ENCODE peak calls at places on chromosomes 11 and 22, in nine cellular contexts. One of them, this sample, is unnamed. For H3K4me1, the result is how much of the 10 kb centered on the place peaks cover.

GRCh38 chr22:23800297-23801237 is 13.8 kb downstream of the SMARCB1 start:
- DNase-seq in endodermal cell: peak
- DNase-seq in BE2C: no peak
- DNase-seq in SJSA1: no peak
- DNase-seq in HAP-1: no peak
- DNase-seq in mucosa of descending colon: no peak
- DNase-seq in PC-9: no peak
- DNase-seq in NT2/D1: no peak
- DNase-seq in mesendoderm: no peak
- DNase-seq in this sample: no peak

GRCh38 chr11:86292912-86293606 is 9.0 kb upstream of the HIKESHI start:
- DNase-seq in endodermal cell: no peak
- DNase-seq in BE2C: no peak
- DNase-seq in SJSA1: no peak
- DNase-seq in HAP-1: no peak
- DNase-seq in mucosa of descending colon: no peak
- DNase-seq in PC-9: no peak
- DNase-seq in NT2/D1: no peak
- DNase-seq in mesendoderm: no peak
- DNase-seq in this sample: no peak

GRCh38 chr11:12506502-12506921 is 129.1 kb downstream of the PARVA start:
- DNase-seq in endodermal cell: no peak
- DNase-seq in BE2C: no peak
- DNase-seq in SJSA1: no peak
- DNase-seq in HAP-1: no peak
- DNase-seq in mucosa of descending colon: no peak
- DNase-seq in PC-9: no peak
- DNase-seq in NT2/D1: no peak
- DNase-seq in mesendoderm: no peak
- DNase-seq in this sample: no peak

GRCh38 chr11:61961570-61962212 is 5.7 kb downstream of the FTH1 start:
- DNase-seq in endodermal cell: peak
- DNase-seq in BE2C: no peak
- DNase-seq in SJSA1: no peak
- DNase-seq in HAP-1: no peak
- DNase-seq in mucosa of descending colon: no peak
- DNase-seq in PC-9: peak
- DNase-seq in NT2/D1: no peak
- DNase-seq in mesendoderm: no peak
- DNase-seq in this sample: peak

GRCh38 chr11:10192036-10192435 is 102.0 kb downstream of the SBF2 start:
- DNase-seq in endodermal cell: no peak
- DNase-seq in BE2C: no peak
- DNase-seq in SJSA1: no peak
- DNase-seq in HAP-1: no peak
- DNase-seq in mucosa of descending colon: no peak
- DNase-seq in PC-9: no peak
- DNase-seq in NT2/D1: no peak
- DNase-seq in mesendoderm: no peak
- DNase-seq in this sample: no peak

GRCh38 chr11:80320765-80321164 is 879.9 kb upstream of the TENM4 start:
- DNase-seq in endodermal cell: peak
- DNase-seq in BE2C: no peak
- DNase-seq in SJSA1: no peak
- DNase-seq in HAP-1: peak
- DNase-seq in mucosa of descending colon: no peak
- DNase-seq in PC-9: no peak
- DNase-seq in NT2/D1: no peak
- DNase-seq in mesendoderm: peak
- DNase-seq in this sample: no peak

GRCh38 chr11:76385903-76386302 is 4.8 kb downstream of the GVQW3 start:
- DNase-seq in endodermal cell: no peak
- DNase-seq in BE2C: no peak
- DNase-seq in SJSA1: no peak
- DNase-seq in HAP-1: peak
- DNase-seq in mucosa of descending colon: peak
- DNase-seq in PC-9: no peak
- DNase-seq in NT2/D1: peak
- DNase-seq in mesendoderm: peak
- DNase-seq in this sample: peak

GRCh38 chr11:58524232-58525036 is 16.5 kb upstream of the OR5B21 start:
- DNase-seq in endodermal cell: peak
- DNase-seq in BE2C: peak
- DNase-seq in SJSA1: peak
- DNase-seq in HAP-1: peak
- DNase-seq in mucosa of descending colon: peak
- DNase-seq in PC-9: peak
- DNase-seq in NT2/D1: peak
- DNase-seq in mesendoderm: peak
- DNase-seq in this sample: peak

GRCh38 chr11:108206171-108206570 is 16.3 kb downstream of the NPAT start:
- DNase-seq in endodermal cell: no peak
- DNase-seq in BE2C: no peak
- DNase-seq in SJSA1: no peak
- DNase-seq in HAP-1: no peak
- DNase-seq in mucosa of descending colon: no peak
- DNase-seq in PC-9: no peak
- DNase-seq in NT2/D1: no peak
- DNase-seq in mesendoderm: no peak
- DNase-seq in this sample: no peak

GRCh38 chr11:61890536-61891330 is 612 bp downstream of the FADS3 start:
- DNase-seq in endodermal cell: peak
- DNase-seq in BE2C: peak
- DNase-seq in SJSA1: peak
- DNase-seq in HAP-1: peak
- DNase-seq in mucosa of descending colon: peak
- DNase-seq in PC-9: peak
- DNase-seq in NT2/D1: no peak
- DNase-seq in mesendoderm: peak
- DNase-seq in this sample: peak

GRCh38 chr11:121554552-121554951 is 101.8 kb upstream of the SORL1-AS1 start:
- DNase-seq in endodermal cell: no peak
- DNase-seq in BE2C: no peak
- DNase-seq in SJSA1: no peak
- DNase-seq in HAP-1: no peak
- DNase-seq in mucosa of descending colon: no peak
- DNase-seq in PC-9: no peak
- DNase-seq in NT2/D1: no peak
- DNase-seq in mesendoderm: no peak
- DNase-seq in this sample: no peak

GRCh38 chr11:80084614-80085013 is 643.8 kb upstream of the TENM4 start:
- DNase-seq in endodermal cell: no peak
- DNase-seq in BE2C: no peak
- DNase-seq in SJSA1: no peak
- DNase-seq in HAP-1: no peak
- DNase-seq in mucosa of descending colon: no peak
- DNase-seq in PC-9: no peak
- DNase-seq in NT2/D1: no peak
- DNase-seq in mesendoderm: no peak
- DNase-seq in this sample: no peak

GRCh38 chr11:22711212-22711770 is 44.9 kb downstream of the GAS2 start:
- DNase-seq in endodermal cell: no peak
- DNase-seq in BE2C: peak
- DNase-seq in SJSA1: no peak
- DNase-seq in HAP-1: no peak
- DNase-seq in mucosa of descending colon: no peak
- DNase-seq in PC-9: no peak
- DNase-seq in NT2/D1: no peak
- DNase-seq in mesendoderm: peak
- DNase-seq in this sample: no peak

GRCh38 chr11:61486779-61487178 is 21.8 kb upstream of the LRRC10B start:
- DNase-seq in endodermal cell: no peak
- DNase-seq in BE2C: no peak
- DNase-seq in SJSA1: no peak
- DNase-seq in HAP-1: no peak
- DNase-seq in mucosa of descending colon: no peak
- DNase-seq in PC-9: peak
- DNase-seq in NT2/D1: no peak
- DNase-seq in mesendoderm: no peak
- DNase-seq in this sample: no peak

GRCh38 chr22:31253949-31254348 is 38.3 kb downstream of the PIK3IP1 start:
- DNase-seq in endodermal cell: peak
- DNase-seq in BE2C: no peak
- DNase-seq in SJSA1: no peak
- DNase-seq in HAP-1: peak
- DNase-seq in mucosa of descending colon: peak
- DNase-seq in PC-9: peak
- DNase-seq in NT2/D1: no peak
- DNase-seq in mesendoderm: peak
- DNase-seq in this sample: peak

GRCh38 chr11:1696608-1697570 is at the start of gene KRTAP5-6:
- DNase-seq in endodermal cell: no peak
- DNase-seq in BE2C: no peak
- DNase-seq in SJSA1: no peak
- DNase-seq in HAP-1: no peak
- DNase-seq in mucosa of descending colon: no peak
- DNase-seq in PC-9: no peak
- DNase-seq in NT2/D1: no peak
- DNase-seq in mesendoderm: no peak
- DNase-seq in this sample: peak

GRCh38 chr11:34072831-34073230 is 21.3 kb downstream of the CAPRIN1 start:
- DNase-seq in endodermal cell: no peak
- DNase-seq in BE2C: no peak
- DNase-seq in SJSA1: no peak
- DNase-seq in HAP-1: no peak
- DNase-seq in mucosa of descending colon: no peak
- DNase-seq in PC-9: peak
- DNase-seq in NT2/D1: no peak
- DNase-seq in mesendoderm: no peak
- DNase-seq in this sample: no peak

GRCh38 chr11:12198261-12198925 is 88.0 kb downstream of the MICAL2 start:
- DNase-seq in endodermal cell: no peak
- DNase-seq in BE2C: no peak
- DNase-seq in SJSA1: no peak
- DNase-seq in HAP-1: no peak
- DNase-seq in mucosa of descending colon: no peak
- DNase-seq in PC-9: no peak
- DNase-seq in NT2/D1: no peak
- DNase-seq in mesendoderm: no peak
- DNase-seq in this sample: no peak

GRCh38 chr11:129364143-129364654 is 11.4 kb upstream of the BARX2 start:
- DNase-seq in endodermal cell: peak
- DNase-seq in BE2C: peak
- DNase-seq in SJSA1: peak
- DNase-seq in HAP-1: peak
- DNase-seq in mucosa of descending colon: peak
- DNase-seq in PC-9: peak
- DNase-seq in NT2/D1: peak
- DNase-seq in mesendoderm: peak
- DNase-seq in this sample: peak

GRCh38 chr11:130677486-130678153 is 229.2 kb downstream of the ADAMTS15 start:
- DNase-seq in endodermal cell: peak
- DNase-seq in BE2C: no peak
- DNase-seq in SJSA1: peak
- DNase-seq in HAP-1: no peak
- DNase-seq in mucosa of descending colon: no peak
- DNase-seq in PC-9: peak
- DNase-seq in NT2/D1: peak
- DNase-seq in mesendoderm: peak
- DNase-seq in this sample: no peak

GRCh38 chr22:19902245-19902699 is 39.3 kb upstream of the COMT start:
- DNase-seq in endodermal cell: peak
- DNase-seq in BE2C: no peak
- DNase-seq in SJSA1: no peak
- DNase-seq in HAP-1: no peak
- DNase-seq in mucosa of descending colon: no peak
- DNase-seq in PC-9: no peak
- DNase-seq in NT2/D1: no peak
- DNase-seq in mesendoderm: no peak
- DNase-seq in this sample: no peak

GRCh38 chr11:80144932-80145612 is 704.2 kb upstream of the TENM4 start:
- DNase-seq in endodermal cell: no peak
- DNase-seq in BE2C: no peak
- DNase-seq in SJSA1: no peak
- DNase-seq in HAP-1: no peak
- DNase-seq in mucosa of descending colon: no peak
- DNase-seq in PC-9: no peak
- DNase-seq in NT2/D1: no peak
- DNase-seq in mesendoderm: no peak
- DNase-seq in this sample: no peak

DNA sequence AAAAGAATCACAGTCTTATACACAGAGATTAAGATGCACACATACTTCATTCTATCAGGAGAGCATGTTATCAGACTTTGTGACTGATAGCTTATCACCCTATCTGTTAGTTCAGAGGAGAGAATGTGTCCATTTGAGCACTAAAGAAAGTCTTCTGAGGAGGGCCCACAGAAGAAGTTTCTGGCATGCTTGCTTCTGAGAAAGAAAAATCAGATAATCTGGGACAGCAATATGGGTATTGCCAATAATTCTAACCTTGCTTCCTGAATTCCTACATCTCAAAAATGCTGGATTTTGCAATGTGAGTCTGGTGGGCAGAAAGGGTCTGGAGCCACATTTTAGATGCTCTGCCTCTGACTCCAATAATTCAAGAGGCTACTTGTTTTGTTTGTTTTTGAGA is 128.9 kb downstream of the RBFOX2 start:
- DNase-seq in endodermal cell: no peak
- DNase-seq in BE2C: no peak
- DNase-seq in SJSA1: no peak
- DNase-seq in HAP-1: no peak
- DNase-seq in mucosa of descending colon: no peak
- DNase-seq in PC-9: no peak
- DNase-seq in NT2/D1: no peak
- DNase-seq in mesendoderm: peak
- DNase-seq in this sample: no peak
- H3K4me1 ChIP-seq in endodermal cell: under half
- H3K4me1 ChIP-seq in BE2C: under half
- H3K4me1 ChIP-seq in SJSA1: under half
- H3K4me1 ChIP-seq in HAP-1: under half
- H3K4me1 ChIP-seq in mucosa of descending colon: under half
- H3K4me1 ChIP-seq in PC-9: half or more
- H3K4me1 ChIP-seq in NT2/D1: under half
- H3K4me1 ChIP-seq in mesendoderm: under half
- H3K4me1 ChIP-seq in this sample: under half

GRCh38 chr22:43385770-43386641 is 25.8 kb upstream of the MPPED1 start:
- DNase-seq in endodermal cell: peak
- DNase-seq in BE2C: peak
- DNase-seq in SJSA1: peak
- DNase-seq in HAP-1: peak
- DNase-seq in mucosa of descending colon: peak
- DNase-seq in PC-9: peak
- DNase-seq in NT2/D1: peak
- DNase-seq in mesendoderm: peak
- DNase-seq in this sample: peak
- H3K4me1 ChIP-seq in endodermal cell: under half
- H3K4me1 ChIP-seq in BE2C: under half
- H3K4me1 ChIP-seq in SJSA1: under half
- H3K4me1 ChIP-seq in HAP-1: under half
- H3K4me1 ChIP-seq in mucosa of descending colon: under half
- H3K4me1 ChIP-seq in PC-9: under half
- H3K4me1 ChIP-seq in NT2/D1: under half
- H3K4me1 ChIP-seq in mesendoderm: under half
- H3K4me1 ChIP-seq in this sample: under half

GRCh38 chr22:30196867-30197336 is 49.7 kb downstream of the LIF start:
- DNase-seq in endodermal cell: no peak
- DNase-seq in BE2C: no peak
- DNase-seq in SJSA1: no peak
- DNase-seq in HAP-1: no peak
- DNase-seq in mucosa of descending colon: no peak
- DNase-seq in PC-9: no peak
- DNase-seq in NT2/D1: no peak
- DNase-seq in mesendoderm: no peak
- DNase-seq in this sample: no peak
- H3K4me1 ChIP-seq in endodermal cell: under half
- H3K4me1 ChIP-seq in BE2C: under half
- H3K4me1 ChIP-seq in SJSA1: half or more
- H3K4me1 ChIP-seq in HAP-1: under half
- H3K4me1 ChIP-seq in mucosa of descending colon: under half
- H3K4me1 ChIP-seq in PC-9: half or more
- H3K4me1 ChIP-seq in NT2/D1: under half
- H3K4me1 ChIP-seq in mesendoderm: under half
- H3K4me1 ChIP-seq in this sample: under half

GRCh38 chr22:33848251-33848650 is 72.0 kb downstream of the LARGE1 start:
- DNase-seq in endodermal cell: no peak
- DNase-seq in BE2C: no peak
- DNase-seq in SJSA1: no peak
- DNase-seq in HAP-1: no peak
- DNase-seq in mucosa of descending colon: no peak
- DNase-seq in PC-9: no peak
- DNase-seq in NT2/D1: no peak
- DNase-seq in mesendoderm: peak
- DNase-seq in this sample: no peak
- H3K4me1 ChIP-seq in endodermal cell: under half
- H3K4me1 ChIP-seq in BE2C: under half
- H3K4me1 ChIP-seq in SJSA1: under half
- H3K4me1 ChIP-seq in HAP-1: under half
- H3K4me1 ChIP-seq in mucosa of descending colon: under half
- H3K4me1 ChIP-seq in PC-9: under half
- H3K4me1 ChIP-seq in NT2/D1: under half
- H3K4me1 ChIP-seq in mesendoderm: under half
- H3K4me1 ChIP-seq in this sample: under half